ENCODE peak calls at places on chromosomes 11 and 22, in five cellular contexts. V is H1, Z is A549, U is K562, D is GM12878. C is an unnamed sample.

GRCh38 chr11:128948583-128948982 is 5.9 kb upstream of the TP53AIP1 start:
- DNase-seq in V (no peak), D (no peak), Z (no peak), U (no peak), C (no peak)

GRCh38 chr11:111977141-111978027 is 40.2 kb downstream of the DIXDC1 start:
- DNase-seq in V (no peak), D (no peak), Z (no peak), U (no peak), C (no peak)

GRCh38 chr11:64436025-64436424 is 77.1 kb downstream of the RPS6KA4 start:
- DNase-seq in U (no peak), D (no peak), Z (no peak), V (no peak), C (no peak)

GRCh38 chr11:126547161-126547560 is 191.7 kb downstream of the ST3GAL4 start:
- DNase-seq in Z (no peak), U (no peak), D (no peak), V (no peak), C (no peak)

GRCh38 chr11:125272822-125273221 is 108.3 kb downstream of the PKNOX2 start:
- DNase-seq in V (no peak), D (no peak), U (no peak), Z (no peak), C (no peak)

GRCh38 chr11:1843098-1843473 is 4.3 kb downstream of the TNNI2 start:
- DNase-seq in V (no peak), Z (no peak), U (no peak), D (no peak), C (no peak)

GRCh38 chr22:42904049-42904448 is 47.0 kb upstream of the ARFGAP3 start:
- DNase-seq in U (no peak), Z (no peak), V (no peak), D (no peak), C (no peak)

GRCh38 chr11:106493751-106494150 is 416.3 kb downstream of the AASDHPPT start:
- DNase-seq in U (no peak), Z (no peak), D (no peak), V (no peak), C (peak; percentile 12)

GRCh38 chr22:39289445-39290247 is 29.8 kb downstream of the RPL3 start:
- DNase-seq in Z (no peak), V (no peak), U (no peak), D (no peak), C (no peak)

GRCh38 chr11:115552151-115552550 is 47.9 kb upstream of the CADM1 start:
- DNase-seq in U (no peak), Z (no peak), D (no peak), V (no peak), C (no peak)

GRCh38 chr11:67674442-67674871 is at the start of gene ALDH3B2:
- DNase-seq in U (no peak), V (no peak), Z (no peak), D (no peak), C (no peak)

GRCh38 chr11:46856605-46857339 is 10.7 kb upstream of the CKAP5 start:
- DNase-seq in Z (no peak), D (no peak), V (no peak), U (no peak), C (no peak)

GRCh38 chr22:23089633-23090032 is 19.3 kb downstream of the GNAZ start:
- DNase-seq in V (no peak), D (no peak), U (no peak), Z (no peak), C (no peak)

GRCh38 chr11:8867856-8868705 is 42.9 kb upstream of the AKIP1 start:
- DNase-seq in D (no peak), U (no peak), V (no peak), Z (no peak), C (peak; percentile 43)

GRCh38 chr22:23841292-23841691 is 2.5 kb upstream of the DERL3 start:
- DNase-seq in Z (no peak), D (no peak), V (no peak), U (no peak), C (no peak)

GRCh38 chr22:17955611-17956379 is 68.6 kb downstream of the MICAL3 start:
- DNase-seq in V (no peak), Z (no peak), U (no peak), D (no peak), C (no peak)

GRCh38 chr22:33919591-33920501 is at the start of gene LARGE1:
- DNase-seq in Z (peak; percentile 11), D (no peak), U (no peak), V (no peak), C (peak; percentile 13)

GRCh38 chr11:128663824-128664223 is 30.0 kb upstream of the FLI1 start:
- DNase-seq in U (no peak), V (no peak), D (no peak), Z (no peak), C (no peak)

GRCh38 chr11:118339281-118340045 is 3.0 kb downstream of the CD3D start:
- DNase-seq in D (no peak), U (peak; percentile 45), V (no peak), Z (no peak), C (no peak)

GRCh38 chr22:46984751-46985506 is 222.5 kb downstream of the TBC1D22A start:
- DNase-seq in Z (no peak), D (no peak), U (no peak), V (no peak), C (no peak)

GRCh38 chr11:133383689-133384088 is 148.6 kb downstream of the OPCML start:
- DNase-seq in V (no peak), Z (no peak), U (no peak), D (no peak), C (no peak)

GRCh38 chr11:68340003-68340767 is 27.8 kb downstream of the LRP5 start:
- DNase-seq in D (peak; percentile 44), U (no peak), V (no peak), Z (no peak), C (no peak)

GRCh38 chr11:60852060-60852638 is 3.6 kb downstream of the PTGDR2 start:
- DNase-seq in U (no peak), D (no peak), Z (no peak), V (no peak), C (no peak)

GRCh38 chr22:27825174-27825573 is 23.6 kb upstream of the MN1 start:
- DNase-seq in U (peak; percentile 39), Z (no peak), D (no peak), V (no peak), C (no peak)

DNA sequence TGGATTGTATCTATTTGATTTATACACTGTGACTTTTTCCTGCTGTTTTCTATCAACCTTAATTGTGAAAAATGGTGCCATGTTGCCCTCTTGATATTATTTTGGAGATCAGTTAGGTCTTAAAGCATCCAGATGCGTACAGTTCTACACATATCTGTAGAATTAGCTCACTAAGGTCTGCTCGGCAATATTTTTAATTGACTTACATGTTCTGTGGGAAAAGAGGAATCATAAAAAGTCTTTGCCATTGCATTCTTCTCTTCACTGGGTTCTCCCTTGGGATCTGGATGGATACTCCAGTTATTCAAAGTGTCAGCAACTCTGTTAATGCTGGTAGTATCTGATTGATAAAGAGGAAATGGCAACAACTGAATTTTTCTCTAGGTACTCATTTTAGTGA is 27.3 kb downstream of the EIF3M start:
- DNase-seq in U (no peak), V (no peak), D (no peak), Z (no peak), C (no peak)
- TF ChIP-seq HDAC2 in U (no peak), V (no peak), D (no peak), Z (no peak), C (no peak)

GRCh38 chr11:117217141-117217609 is 14.7 kb downstream of the PCSK7 start:
- DNase-seq in Z (no peak), V (no peak), D (no peak), U (no peak), C (no peak)
- TF ChIP-seq HDAC2 in Z (no peak), V (no peak), D (no peak), U (no peak), C (no peak)

GRCh38 chr11:65445604-65446445 is 23.2 kb downstream of the NEAT1 start:
- DNase-seq in V (no peak), D (no peak), Z (no peak), U (no peak), C (no peak)
- TF ChIP-seq HDAC2 in V (no peak), D (no peak), Z (no peak), U (no peak), C (no peak)

DNA sequence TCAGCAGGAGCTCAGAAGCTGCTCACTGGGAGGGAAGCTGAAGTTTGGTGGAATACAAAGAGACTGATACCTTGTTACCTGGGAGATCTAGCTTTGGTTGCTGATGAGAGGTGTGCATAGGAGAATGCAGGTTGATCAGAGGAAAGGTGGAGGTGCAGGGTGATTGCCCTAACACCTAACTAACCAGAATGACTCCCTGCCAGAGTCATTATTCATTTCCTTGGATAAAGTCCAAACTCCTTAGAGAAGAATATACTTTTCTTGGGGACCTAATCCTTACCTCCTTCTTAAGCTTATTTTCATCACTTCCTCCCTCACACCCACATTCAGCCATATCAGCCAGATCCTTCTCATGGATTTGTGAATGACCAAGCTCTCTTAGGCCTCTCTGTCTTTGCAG is 814.2 kb upstream of the TENM4 start:
- DNase-seq in Z (no peak), V (no peak), D (no peak), U (no peak), C (no peak)
- TF ChIP-seq HDAC2 in Z (no peak), V (no peak), D (no peak), U (no peak), C (no peak)

DNA sequence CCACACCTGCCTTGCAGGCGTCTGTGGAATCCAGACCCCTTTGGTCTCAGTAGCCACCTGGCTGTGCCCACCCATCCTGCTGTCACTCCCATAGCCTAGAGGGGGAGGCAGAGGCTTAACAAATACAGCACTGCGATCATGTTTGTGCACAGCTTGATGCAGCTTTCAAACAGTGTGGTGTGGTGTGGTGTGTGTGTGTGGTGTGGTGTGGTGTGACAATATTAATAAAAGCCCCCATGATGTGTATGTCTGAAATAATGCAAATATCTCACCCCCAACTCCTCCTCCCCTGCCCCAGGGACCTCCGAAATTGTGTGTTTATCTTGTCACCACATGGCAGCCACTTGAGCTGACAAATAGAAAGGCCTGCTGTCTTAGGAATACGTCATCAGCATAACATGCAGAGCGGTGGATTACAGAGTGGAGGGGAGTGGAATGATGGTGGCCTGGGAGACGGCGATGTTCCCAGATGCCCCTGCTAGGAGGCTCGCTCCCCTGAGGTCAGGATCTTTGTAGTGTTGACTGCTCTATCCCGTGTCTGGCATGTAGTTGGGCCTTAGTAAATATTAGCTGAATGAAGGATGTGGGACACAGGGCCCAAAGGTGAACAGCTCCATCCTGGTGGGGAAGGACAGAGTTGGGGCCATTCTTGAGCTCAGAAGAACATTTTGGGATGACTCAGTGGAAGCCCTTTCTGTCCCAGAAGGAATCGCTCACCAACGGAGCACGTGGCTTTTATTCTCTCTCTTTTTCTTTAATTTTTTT is 2.8 kb downstream of the PDXP start:
- DNase-seq in U (peak; percentile 62), D (no peak), Z (no peak), V (no peak), C (peak; percentile 90)
- TF ChIP-seq HDAC2 in U (no peak), D (no peak), Z (no peak), V (no peak), C (peak; percentile 67)

GRCh38 chr11:43573233-43573632 is 107.3 kb upstream of the HSD17B12 start:
- DNase-seq in V (no peak), D (no peak), U (peak; percentile 60), Z (no peak), C (peak; percentile 27)
- TF ChIP-seq HDAC2 in V (no peak), D (no peak), U (no peak), Z (no peak), C (no peak)

C was measured in HepG2.